ENCODE peak calls at places on chromosome 1, in ten cellular contexts. O, G, D, W, R, C, B, U, J and A are unnamed samples.

GRCh38 chr1:203703586-203703985 is 61.4 kb upstream of the LAX1 start:
- DNase-seq in O (no peak), G (no peak), D (no peak), W (no peak), R (no peak), C (no peak), B (no peak), U (no peak), J (no peak), A (no peak)

GRCh38 chr1:36432616-36433015 is 17.6 kb downstream of the OSCP1 start:
- DNase-seq in O (peak), G (no peak), D (no peak), W (no peak), R (no peak), C (no peak), B (no peak), U (no peak), J (no peak), A (no peak)

GRCh38 chr1:93676424-93676823 is 5.2 kb downstream of the BCAR3 start:
- DNase-seq in O (no peak), G (peak), D (no peak), W (no peak), R (no peak), C (no peak), B (no peak), U (no peak), J (no peak), A (no peak)

GRCh38 chr1:118294817-118295486 is 109.9 kb upstream of the SPAG17 start:
- DNase-seq in O (no peak), G (no peak), D (no peak), W (no peak), R (no peak), C (no peak), B (no peak), U (no peak), J (no peak), A (no peak)

GRCh38 chr1:199931666-199932377 is 95.7 kb upstream of the NR5A2 start:
- DNase-seq in O (peak), G (no peak), D (no peak), W (no peak), R (no peak), C (no peak), B (no peak), U (peak), J (no peak), A (peak)

GRCh38 chr1:31957701-31958674 is 19.8 kb upstream of the PTP4A2 start:
- DNase-seq in O (no peak), G (no peak), D (no peak), W (no peak), R (no peak), C (peak), B (no peak), U (no peak), J (no peak), A (peak)

GRCh38 chr1:203146042-203146369 is 18.5 kb downstream of the ADORA1 start:
- DNase-seq in O (no peak), G (no peak), D (no peak), W (no peak), R (no peak), C (no peak), B (no peak), U (no peak), J (no peak), A (no peak)

GRCh38 chr1:6911974-6912373 is 126.7 kb downstream of the CAMTA1 start:
- DNase-seq in O (no peak), G (no peak), D (peak), W (no peak), R (no peak), C (no peak), B (no peak), U (peak), J (no peak), A (no peak)

GRCh38 chr1:60130703-60131102 is 57.1 kb upstream of the C1orf87 start:
- DNase-seq in O (no peak), G (no peak), D (no peak), W (no peak), R (no peak), C (no peak), B (no peak), U (no peak), J (no peak), A (no peak)

GRCh38 chr1:101975371-101975770 is 21.4 kb downstream of the OLFM3 start:
- DNase-seq in O (no peak), G (no peak), D (no peak), W (no peak), R (no peak), C (no peak), B (no peak), U (no peak), J (no peak), A (no peak)

GRCh38 chr1:101967871-101968270 is 28.9 kb downstream of the OLFM3 start:
- DNase-seq in O (no peak), G (no peak), D (no peak), W (no peak), R (no peak), C (no peak), B (no peak), U (no peak), J (no peak), A (no peak)

GRCh38 chr1:101976161-101976560 is 20.6 kb downstream of the OLFM3 start:
- DNase-seq in O (peak), G (no peak), D (no peak), W (no peak), R (no peak), C (no peak), B (no peak), U (no peak), J (no peak), A (no peak)

GRCh38 chr1:101974599-101975225 is 22.0 kb downstream of the OLFM3 start:
- DNase-seq in O (no peak), G (no peak), D (no peak), W (no peak), R (no peak), C (no peak), B (no peak), U (no peak), J (no peak), A (no peak)

DNA sequence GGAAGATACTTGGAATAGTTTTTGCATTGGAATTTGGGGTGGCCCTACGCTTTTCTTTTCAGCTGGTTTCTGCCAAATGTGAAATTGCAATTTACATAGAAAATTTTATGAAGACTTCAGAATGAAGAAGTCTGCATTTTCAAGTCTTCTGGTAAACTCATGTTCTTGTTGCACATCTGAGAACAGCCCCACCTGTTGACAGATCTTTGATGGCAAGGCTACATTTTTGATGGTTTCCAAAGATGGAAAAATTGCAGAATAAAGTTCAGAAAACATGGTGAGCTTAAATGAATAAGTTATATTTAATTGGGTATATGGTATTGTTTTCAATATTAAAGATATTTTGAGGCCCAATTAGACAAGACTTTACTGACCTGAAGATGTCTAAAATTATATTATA is 25.4 kb downstream of the OLFM3 start:
- DNase-seq in O (no peak), G (no peak), D (no peak), W (no peak), R (no peak), C (peak), B (no peak), U (peak), J (no peak), A (no peak)
- TF ChIP-seq CTCF in O (no peak), G (no peak), D (peak), W (no peak), R (peak), C (peak), B (no peak), U (peak), J (no peak), A (no peak)

DNA sequence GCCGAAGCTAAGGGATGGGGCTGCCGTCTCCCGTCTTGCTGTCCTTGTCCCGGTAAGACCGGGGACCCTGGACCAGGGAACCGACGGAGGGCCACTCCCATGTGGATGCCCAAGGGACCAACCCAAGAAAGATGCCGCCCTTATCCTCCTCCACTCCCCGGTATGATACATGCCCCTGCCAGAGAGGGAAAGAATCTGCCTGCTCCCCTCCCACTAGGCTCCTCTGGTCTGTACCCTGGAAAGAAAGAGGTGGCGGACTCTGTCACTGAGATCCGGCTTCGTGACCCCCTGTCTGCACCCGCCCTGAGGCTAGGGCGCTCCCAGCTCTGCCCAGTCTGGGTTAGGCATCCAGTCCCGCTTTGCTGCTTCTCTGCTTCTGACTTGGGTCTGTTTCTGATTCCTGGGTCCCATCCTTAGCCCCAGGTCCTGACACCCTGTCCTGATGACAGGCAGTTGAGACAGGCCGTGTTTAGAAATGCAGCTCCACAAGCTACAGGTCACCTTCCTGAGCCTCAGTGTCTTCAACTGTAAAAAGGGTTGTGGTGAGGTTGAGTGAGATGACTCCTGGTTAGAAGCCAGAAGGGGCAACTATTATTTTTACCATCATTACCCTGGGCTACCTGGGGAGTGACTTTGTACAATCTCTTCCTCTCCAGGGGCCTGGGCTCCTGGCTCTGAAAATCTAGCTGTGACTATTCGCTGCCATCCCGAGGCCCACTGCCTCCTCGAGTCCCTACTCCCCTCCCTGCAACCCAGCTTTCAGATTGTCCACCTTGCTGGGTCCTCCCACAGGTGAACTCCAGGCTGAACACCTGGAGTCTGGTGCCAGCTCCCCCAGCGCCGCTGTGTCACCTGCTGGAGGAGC is 3.7 kb downstream of the MATN1 start:
- DNase-seq in O (no peak), G (peak), D (no peak), W (no peak), R (no peak), C (peak), B (peak), U (no peak), J (peak), A (no peak)
- TF ChIP-seq CTCF in O (no peak), G (no peak), D (no peak), W (no peak), R (no peak), C (no peak), B (no peak), U (no peak), J (no peak), A (peak)

GRCh38 chr1:96559181-96559580 is 162.4 kb upstream of the PTBP2 start:
- DNase-seq in O (no peak), G (no peak), D (no peak), W (no peak), R (no peak), C (no peak), B (no peak), U (peak), J (no peak), A (no peak)
- TF ChIP-seq CTCF in O (no peak), G (no peak), D (no peak), W (no peak), R (no peak), C (no peak), B (no peak), U (no peak), J (no peak), A (no peak)

DNA sequence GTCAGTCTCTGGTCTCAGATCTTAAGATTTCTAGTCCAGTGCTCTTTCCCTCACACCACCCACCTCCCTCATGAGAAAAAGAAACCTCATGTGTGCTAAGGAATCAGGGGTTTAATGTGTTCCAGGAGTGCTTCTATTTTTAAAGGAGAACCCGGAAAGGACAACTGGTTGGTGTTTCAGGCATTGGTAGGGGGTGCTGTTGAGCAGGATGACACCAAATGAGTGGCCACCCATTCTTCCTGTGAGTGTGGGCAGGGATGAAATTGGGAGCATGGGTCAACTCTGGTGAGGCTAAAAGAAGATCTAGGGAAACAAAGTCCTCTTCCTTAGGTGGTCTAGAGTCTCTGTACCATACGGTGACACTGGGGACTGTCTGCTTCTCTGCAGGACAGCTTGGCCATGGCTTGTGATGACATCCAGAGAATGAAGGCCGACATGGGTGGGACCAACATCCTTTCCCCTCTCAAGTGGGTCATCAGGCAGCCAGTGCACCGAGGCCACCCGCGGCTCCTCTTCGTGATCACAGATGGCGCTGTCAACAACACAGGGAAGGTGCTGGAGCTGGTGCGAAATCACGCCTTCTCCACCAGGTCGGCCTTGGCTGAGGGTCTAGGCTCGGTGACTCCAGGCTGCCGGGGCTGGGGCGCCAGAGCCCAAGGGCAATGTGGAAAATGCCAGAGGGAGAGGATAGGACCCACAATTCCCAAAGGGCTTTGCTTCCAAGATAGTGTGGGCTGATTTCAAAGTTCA is 39.3 kb downstream of the VWA5B1 start:
- DNase-seq in O (peak), G (no peak), D (peak), W (peak), R (no peak), C (no peak), B (no peak), U (no peak), J (no peak), A (no peak)
- TF ChIP-seq CTCF in O (no peak), G (no peak), D (peak), W (no peak), R (no peak), C (no peak), B (no peak), U (peak), J (no peak), A (no peak)

GRCh38 chr1:186722711-186723309 is 42.6 kb upstream of the PTGS2 start:
- DNase-seq in O (no peak), G (no peak), D (no peak), W (no peak), R (no peak), C (peak), B (no peak), U (peak), J (no peak), A (peak)
- TF ChIP-seq CTCF in O (no peak), G (no peak), D (peak), W (no peak), R (peak), C (peak), B (no peak), U (peak), J (peak), A (peak)

GRCh38 chr1:81809808-81810207 is 9.1 kb downstream of the ADGRL2 start:
- DNase-seq in O (no peak), G (no peak), D (no peak), W (no peak), R (no peak), C (no peak), B (no peak), U (no peak), J (no peak), A (no peak)

GRCh38 chr1:81812712-81813111 is 12.0 kb downstream of the ADGRL2 start:
- DNase-seq in O (no peak), G (no peak), D (no peak), W (no peak), R (no peak), C (no peak), B (no peak), U (no peak), J (no peak), A (no peak)

GRCh38 chr1:81808760-81809159 is 8.0 kb downstream of the ADGRL2 start:
- DNase-seq in O (peak), G (no peak), D (peak), W (no peak), R (no peak), C (no peak), B (no peak), U (peak), J (no peak), A (no peak)

GRCh38 chr1:81813691-81814090 is 13.0 kb downstream of the ADGRL2 start:
- DNase-seq in O (no peak), G (no peak), D (no peak), W (no peak), R (no peak), C (no peak), B (no peak), U (no peak), J (no peak), A (no peak)

DNA sequence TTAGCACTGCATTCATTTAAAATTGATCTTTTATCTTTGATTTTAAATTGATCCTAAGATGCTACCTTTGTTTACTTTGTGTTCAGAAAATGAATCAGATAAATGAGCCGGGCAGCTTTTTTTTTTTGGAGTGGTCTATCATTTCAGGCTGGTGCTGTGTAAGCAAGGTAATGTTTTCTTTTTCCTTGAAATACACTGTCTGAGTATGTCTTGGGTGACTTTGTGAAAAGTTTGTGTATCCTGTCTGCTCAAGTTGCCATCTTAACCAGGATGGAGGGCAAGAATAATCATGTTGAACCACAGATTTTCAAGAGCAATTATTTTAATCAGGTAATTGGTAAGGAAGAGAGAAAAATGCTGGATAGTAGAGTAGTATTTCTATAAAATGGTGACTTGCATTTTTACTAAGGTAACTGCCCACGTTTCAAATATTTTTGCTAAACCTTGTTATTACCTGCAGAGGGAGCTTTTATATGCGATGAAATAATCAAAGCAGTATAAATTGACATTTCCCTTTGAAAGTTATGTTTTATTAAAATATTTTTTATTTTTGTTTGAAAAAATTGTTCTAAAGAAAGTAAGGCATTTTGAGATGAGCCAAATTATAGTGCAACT is 11.1 kb downstream of the ADGRL2 start:
- DNase-seq in O (no peak), G (no peak), D (no peak), W (no peak), R (no peak), C (no peak), B (no peak), U (no peak), J (no peak), A (no peak)
- TF ChIP-seq CTCF in O (peak), G (peak), D (peak), W (no peak), R (peak), C (no peak), B (no peak), U (peak), J (peak), A (no peak)

GRCh38 chr1:235558783-235559182 is 54.5 kb upstream of the B3GALNT2 start:
- DNase-seq in O (no peak), G (no peak), D (no peak), W (no peak), R (no peak), C (no peak), B (no peak), U (peak), J (no peak), A (no peak)

GRCh38 chr1:235553063-235553675 is 48.9 kb upstream of the B3GALNT2 start:
- DNase-seq in O (no peak), G (no peak), D (no peak), W (peak), R (no peak), C (no peak), B (no peak), U (peak), J (no peak), A (no peak)

GRCh38 chr1:235562589-235562988 is 58.3 kb upstream of the B3GALNT2 start:
- DNase-seq in O (no peak), G (no peak), D (no peak), W (no peak), R (no peak), C (no peak), B (no peak), U (no peak), J (no peak), A (no peak)

GRCh38 chr1:235556807-235557206 is 52.6 kb upstream of the B3GALNT2 start:
- DNase-seq in O (no peak), G (no peak), D (no peak), W (no peak), R (no peak), C (no peak), B (no peak), U (no peak), J (no peak), A (no peak)

DNA sequence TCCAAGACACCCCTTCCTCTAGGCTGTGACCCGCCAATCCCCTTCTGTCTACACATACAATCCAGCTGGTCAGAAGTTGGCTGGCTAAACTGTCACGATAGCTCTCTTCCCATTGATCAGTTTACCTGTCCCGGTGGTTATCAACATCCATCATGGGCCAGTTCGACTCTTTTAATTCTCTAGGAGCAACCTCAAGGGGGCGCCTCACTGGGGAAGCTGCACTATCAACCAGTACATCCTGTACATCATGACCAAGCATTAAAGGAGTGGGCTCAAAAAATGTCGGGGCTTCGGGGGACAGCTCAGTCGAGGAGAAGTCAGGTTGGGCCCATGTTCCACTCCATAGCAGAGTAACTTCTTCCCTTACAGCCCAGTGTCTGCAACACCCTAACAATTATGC is 53.2 kb upstream of the B3GALNT2 start:
- DNase-seq in O (no peak), G (no peak), D (peak), W (no peak), R (no peak), C (no peak), B (no peak), U (no peak), J (no peak), A (peak)
- TF ChIP-seq CTCF in O (no peak), G (no peak), D (peak), W (no peak), R (peak), C (peak), B (no peak), U (peak), J (no peak), A (peak)